ENCODE peak calls at places on chromosomes 13 and 19, in five cellular contexts. F is mesenchymal stem cell, B is Karpas-422, R is neural progenitor cell, Y is HepG2. Q is an unnamed sample.

GRCh38 chr13:24147570-24147963 is 13.0 kb upstream of the SPATA13 start:
- DNase-seq in F (no peak), B (no peak), R (no peak), Y (peak; percentile 37), Q (peak; percentile 40)

GRCh38 chr13:41061914-41062837 is 867 bp downstream of the WBP4 start:
- DNase-seq in F (peak; percentile 92), B (peak; percentile 81), R (no peak), Y (no peak), Q (no peak)

GRCh38 chr19:4638330-4638729 is 986 bp upstream of the TNFAIP8L1 start:
- DNase-seq in F (no peak), B (no peak), R (no peak), Y (no peak), Q (no peak)

GRCh38 chr19:21921691-21922180 is 85.8 kb upstream of the ZNF43 start:
- DNase-seq in F (no peak), B (no peak), R (no peak), Y (no peak), Q (no peak)

GRCh38 chr19:737591-738093 is 13.3 kb upstream of the MISP start:
- DNase-seq in F (peak; percentile 42), B (peak; percentile 80), R (peak; percentile 63), Y (peak; percentile 41), Q (peak; percentile 70)

GRCh38 chr19:14507704-14508246 is 10.4 kb downstream of the DNAJB1 start:
- DNase-seq in F (peak; percentile 88), B (no peak), R (no peak), Y (peak; percentile 71), Q (no peak)

GRCh38 chr13:74641586-74641985 is 507.4 kb upstream of the KLF12 start:
- DNase-seq in F (no peak), B (no peak), R (no peak), Y (no peak), Q (no peak)

GRCh38 chr19:16417660-16418596 is 53.8 kb downstream of the EPS15L1 start:
- DNase-seq in F (peak; percentile 70), B (peak; percentile 90), R (peak; percentile 81), Y (peak; percentile 30), Q (peak; percentile 57)

GRCh38 chr19:6587093-6587820 is 3.7 kb downstream of the CD70 start:
- DNase-seq in F (no peak), B (peak; percentile 81), R (peak; percentile 43), Y (no peak), Q (no peak)

GRCh38 chr13:80921971-80922370 is 581.0 kb upstream of the SPRY2 start:
- DNase-seq in F (no peak), B (no peak), R (no peak), Y (no peak), Q (no peak)

GRCh38 chr13:67372868-67373464 is 142.8 kb upstream of the PCDH9 start:
- DNase-seq in F (no peak), B (no peak), R (no peak), Y (no peak), Q (no peak)

GRCh38 chr13:24176351-24177101 is 16.0 kb downstream of the SPATA13 start:
- DNase-seq in F (no peak), B (no peak), R (no peak), Y (peak; percentile 72), Q (no peak)

GRCh38 chr19:49997709-49998108 is 27.5 kb downstream of the VRK3 start:
- DNase-seq in F (peak; percentile 29), B (peak; percentile 84), R (peak; percentile 60), Y (peak; percentile 56), Q (no peak)

GRCh38 chr19:49423278-49423984 is at the start of gene PTH2:
- DNase-seq in F (no peak), B (no peak), R (no peak), Y (no peak), Q (no peak)

GRCh38 chr19:17121736-17122293 is 46.2 kb downstream of the MYO9B start:
- DNase-seq in F (peak; percentile 41), B (peak; percentile 79), R (no peak), Y (no peak), Q (no peak)

GRCh38 chr19:42241279-42241678 is 1.1 kb downstream of the GSK3A start:
- DNase-seq in F (no peak), B (no peak), R (no peak), Y (no peak), Q (no peak)

GRCh38 chr19:46515879-46516350 is 20.2 kb upstream of the PNMA8B start:
- DNase-seq in F (peak; percentile 70), B (peak; percentile 79), R (peak; percentile 57), Y (peak; percentile 23), Q (no peak)

GRCh38 chr13:24244802-24245201 is 64.6 kb upstream of the C1QTNF9 start:
- DNase-seq in F (no peak), B (no peak), R (no peak), Y (no peak), Q (peak; percentile 67)

GRCh38 chr13:21326155-21327030 is 132.7 kb downstream of the ZDHHC20 start:
- DNase-seq in F (peak; percentile 41), B (no peak), R (peak; percentile 88), Y (no peak), Q (peak; percentile 41)

GRCh38 chr13:113917096-113917495 is 53.2 kb upstream of the GAS6 start:
- DNase-seq in F (no peak), B (no peak), R (no peak), Y (no peak), Q (peak; percentile 12)

GRCh38 chr19:20070691-20071090 is 7.1 kb upstream of the ZNF90 start:
- DNase-seq in F (no peak), B (no peak), R (no peak), Y (no peak), Q (no peak)

GRCh38 chr13:84933797-84934196 is 865.4 kb downstream of the SLITRK6 start:
- DNase-seq in F (peak; percentile 9), B (peak; percentile 50), R (no peak), Y (no peak), Q (no peak)

GRCh38 chr19:48252625-48253024 is 3.1 kb downstream of the CARD8 start:
- DNase-seq in F (no peak), B (no peak), R (no peak), Y (no peak), Q (no peak)

GRCh38 chr19:6876790-6877189 is 10.6 kb upstream of the ADGRE1 start:
- DNase-seq in F (no peak), B (no peak), R (no peak), Y (no peak), Q (no peak)

GRCh38 chr19:52748336-52748950 is 13.6 kb upstream of the ZNF611 start:
- DNase-seq in F (peak; percentile 52), B (peak; percentile 91), R (peak; percentile 73), Y (peak; percentile 35), Q (no peak)

GRCh38 chr13:100665403-100665802 is 9.2 kb downstream of the TMTC4 start:
- DNase-seq in F (no peak), B (no peak), R (no peak), Y (no peak), Q (no peak)

GRCh38 chr13:51397262-51397933 is 55.4 kb downstream of the INTS6 start:
- DNase-seq in F (peak; percentile 94), B (no peak), R (peak; percentile 21), Y (no peak), Q (no peak)

GRCh38 chr13:28394422-28394821 is 100.5 kb downstream of the FLT1 start:
- DNase-seq in F (peak; percentile 24), B (no peak), R (no peak), Y (no peak), Q (no peak)

GRCh38 chr19:54208784-54209057 is 8.1 kb downstream of the RPS9 start:
- DNase-seq in F (peak; percentile 26), B (peak; percentile 71), R (no peak), Y (no peak), Q (no peak)

GRCh38 chr19:16446108-16447014 is 25.4 kb downstream of the EPS15L1 start:
- DNase-seq in F (no peak), B (peak; percentile 90), R (no peak), Y (no peak), Q (no peak)

GRCh38 chr19:4342421-4343055 is 824 bp upstream of the MPND start:
- DNase-seq in F (peak; percentile 100), B (peak; percentile 99), R (peak; percentile 100), Y (peak; percentile 100), Q (peak; percentile 97)

GRCh38 chr13:25372275-25373081 is 704 bp downstream of the ATP8A2 start:
- DNase-seq in F (no peak), B (no peak), R (peak; percentile 66), Y (no peak), Q (no peak)
- H3K9ac ChIP-seq in F (no peak overlapping the region), B (no peak overlapping the region), R (no peak overlapping the region), Y (no peak overlapping the region), Q (no peak overlapping the region)

GRCh38 chr19:2733930-2734588 is 5.8 kb downstream of the SLC39A3 start:
- DNase-seq in F (no peak), B (no peak), R (no peak), Y (no peak), Q (no peak)

GRCh38 chr19:2735374-2735773 is 4.4 kb downstream of the SLC39A3 start:
- DNase-seq in F (no peak), B (no peak), R (no peak), Y (no peak), Q (no peak)

GRCh38 chr19:2736550-2737190 is 3.1 kb downstream of the SLC39A3 start:
- DNase-seq in F (no peak), B (no peak), R (no peak), Y (no peak), Q (no peak)

GRCh38 chr19:2732883-2733282 is 6.9 kb downstream of the SLC39A3 start:
- DNase-seq in F (no peak), B (no peak), R (no peak), Y (no peak), Q (no peak)

DNA sequence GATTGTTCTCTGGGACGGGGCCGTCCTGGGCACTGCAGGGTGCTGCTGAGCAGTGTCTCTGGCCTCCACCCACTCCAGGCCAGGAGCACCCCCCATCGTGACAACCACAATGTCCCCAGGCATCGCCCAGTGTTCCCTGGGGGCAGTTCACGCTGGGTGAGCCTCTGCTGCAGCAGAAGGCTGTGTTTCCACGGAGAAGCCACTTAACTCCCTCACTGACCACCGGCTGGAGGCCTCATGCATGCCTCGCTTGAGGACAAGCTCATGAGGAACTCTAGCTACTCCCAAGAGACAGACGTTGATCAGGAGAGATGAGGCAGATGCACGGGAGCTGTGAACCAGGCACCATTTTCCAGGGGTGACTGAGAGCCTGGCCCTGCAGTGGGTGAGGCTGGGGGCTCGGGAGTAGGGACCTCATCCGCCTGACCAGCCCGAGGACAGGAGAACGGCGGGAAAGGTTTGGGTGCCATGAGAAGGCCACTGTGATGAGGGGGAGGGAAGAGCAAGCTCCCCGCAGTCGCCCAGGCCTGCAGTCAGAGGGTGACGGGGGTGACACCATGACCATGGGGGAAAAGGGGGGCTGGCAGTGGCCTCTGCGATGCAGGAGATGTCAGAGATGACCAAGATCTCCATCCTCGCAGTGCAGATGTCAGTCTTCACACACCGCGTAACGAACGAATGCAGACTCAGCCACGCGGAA is 5.1 kb downstream of the SLC39A3 start:
- DNase-seq in F (no peak), B (no peak), R (no peak), Y (no peak), Q (no peak)
- H3K4me1 ChIP-seq in F (peaks cover 10% of the 10 kb centered on the region), B (peaks cover 3% of the 10 kb centered on the region), R (no peaks in the 10 kb centered on the region), Y (no peaks in the 10 kb centered on the region), Q (no peaks in the 10 kb centered on the region)

GRCh38 chr19:12545267-12545666 is 6.0 kb downstream of the ZNF564 start:
- DNase-seq in F (no peak), B (no peak), R (no peak), Y (peak; percentile 24), Q (no peak)
- H3K9me3 ChIP-seq in F (peaks cover 47% of the 10 kb centered on the region), B (peaks cover 25% of the 10 kb centered on the region), R (no peaks in the 10 kb centered on the region), Y (no peaks in the 10 kb centered on the region), Q (no peaks in the 10 kb centered on the region)

GRCh38 chr13:79435549-79435948 is 29.5 kb upstream of the RBM26 start:
- DNase-seq in F (peak; percentile 57), B (no peak), R (no peak), Y (no peak), Q (no peak)
- H3K9ac ChIP-seq in F (no peak overlapping the region), B (no peak overlapping the region), R (no peak overlapping the region), Y (no peak overlapping the region), Q (no peak overlapping the region)